ENCODE peak calls at places on chromosome X, in seven cellular contexts. One of them, this sample, is unnamed.

GRCh38 chrX:1442724-1443367 is 9.9 kb downstream of the ASMTL start:
- DNase-seq in dorsolateral prefrontal cortex: no peak
- DNase-seq in T-helper 17 cell: no peak
- DNase-seq in SJSA1: no peak
- DNase-seq in SW 1271: no peak
- DNase-seq in GM04504: no peak
- DNase-seq in head of caudate nucleus: no peak
- DNase-seq in this sample: no peak

GRCh38 chrX:129653985-129654651 is 638 bp downstream of the APLN start:
- DNase-seq in dorsolateral prefrontal cortex: peak
- DNase-seq in T-helper 17 cell: peak
- DNase-seq in SJSA1: no peak
- DNase-seq in SW 1271: no peak
- DNase-seq in GM04504: no peak
- DNase-seq in head of caudate nucleus: no peak
- DNase-seq in this sample: no peak

GRCh38 chrX:99142745-99143144 is 1267.3 kb downstream of the PCDH19 start:
- DNase-seq in dorsolateral prefrontal cortex: no peak
- DNase-seq in T-helper 17 cell: no peak
- DNase-seq in SJSA1: no peak
- DNase-seq in SW 1271: no peak
- DNase-seq in GM04504: no peak
- DNase-seq in head of caudate nucleus: no peak
- DNase-seq in this sample: no peak

GRCh38 chrX:19629541-19629940 is 114.2 kb upstream of the MAP3K15 start:
- DNase-seq in dorsolateral prefrontal cortex: no peak
- DNase-seq in T-helper 17 cell: no peak
- DNase-seq in SJSA1: no peak
- DNase-seq in SW 1271: no peak
- DNase-seq in GM04504: no peak
- DNase-seq in head of caudate nucleus: no peak
- DNase-seq in this sample: no peak

GRCh38 chrX:106894978-106895452 is 8.1 kb downstream of the RIPPLY1 start:
- DNase-seq in dorsolateral prefrontal cortex: no peak
- DNase-seq in T-helper 17 cell: no peak
- DNase-seq in SJSA1: peak
- DNase-seq in SW 1271: peak
- DNase-seq in GM04504: peak
- DNase-seq in head of caudate nucleus: no peak
- DNase-seq in this sample: peak

GRCh38 chrX:29431895-29432294 is 783.5 kb upstream of the MAGEB2 start:
- DNase-seq in dorsolateral prefrontal cortex: no peak
- DNase-seq in T-helper 17 cell: no peak
- DNase-seq in SJSA1: no peak
- DNase-seq in SW 1271: no peak
- DNase-seq in GM04504: no peak
- DNase-seq in head of caudate nucleus: no peak
- DNase-seq in this sample: no peak

GRCh38 chrX:13855689-13856425 is 39.0 kb upstream of the GPM6B start:
- DNase-seq in dorsolateral prefrontal cortex: no peak
- DNase-seq in T-helper 17 cell: no peak
- DNase-seq in SJSA1: no peak
- DNase-seq in SW 1271: no peak
- DNase-seq in GM04504: no peak
- DNase-seq in head of caudate nucleus: no peak
- DNase-seq in this sample: no peak

GRCh38 chrX:35040871-35041270 is 98.3 kb downstream of the FAM47B start:
- DNase-seq in dorsolateral prefrontal cortex: no peak
- DNase-seq in T-helper 17 cell: no peak
- DNase-seq in SJSA1: peak
- DNase-seq in SW 1271: no peak
- DNase-seq in GM04504: no peak
- DNase-seq in head of caudate nucleus: no peak
- DNase-seq in this sample: no peak

GRCh38 chrX:37060999-37061398 is 52.8 kb downstream of the FAM47C start:
- DNase-seq in dorsolateral prefrontal cortex: no peak
- DNase-seq in T-helper 17 cell: no peak
- DNase-seq in SJSA1: peak
- DNase-seq in SW 1271: peak
- DNase-seq in GM04504: peak
- DNase-seq in head of caudate nucleus: no peak
- DNase-seq in this sample: peak

GRCh38 chrX:71111141-71111843 is at the start of gene IL2RG:
- DNase-seq in dorsolateral prefrontal cortex: no peak
- DNase-seq in T-helper 17 cell: peak
- DNase-seq in SJSA1: no peak
- DNase-seq in SW 1271: no peak
- DNase-seq in GM04504: no peak
- DNase-seq in head of caudate nucleus: no peak
- DNase-seq in this sample: no peak

GRCh38 chrX:110421499-110422455 is 63.1 kb downstream of the RTL9 start:
- DNase-seq in dorsolateral prefrontal cortex: no peak
- DNase-seq in T-helper 17 cell: no peak
- DNase-seq in SJSA1: no peak
- DNase-seq in SW 1271: no peak
- DNase-seq in GM04504: no peak
- DNase-seq in head of caudate nucleus: no peak
- DNase-seq in this sample: no peak

GRCh38 chrX:43643201-43643600 is 12.9 kb upstream of the MAOA start:
- DNase-seq in dorsolateral prefrontal cortex: no peak
- DNase-seq in T-helper 17 cell: no peak
- DNase-seq in SJSA1: no peak
- DNase-seq in SW 1271: no peak
- DNase-seq in GM04504: no peak
- DNase-seq in head of caudate nucleus: no peak
- DNase-seq in this sample: no peak

GRCh38 chrX:44474410-44474809 is 68.2 kb downstream of the FUNDC1 start:
- DNase-seq in dorsolateral prefrontal cortex: no peak
- DNase-seq in T-helper 17 cell: no peak
- DNase-seq in SJSA1: no peak
- DNase-seq in SW 1271: no peak
- DNase-seq in GM04504: peak
- DNase-seq in head of caudate nucleus: no peak
- DNase-seq in this sample: no peak

GRCh38 chrX:150155396-150156048 is 207.6 kb upstream of the MAMLD1 start:
- DNase-seq in dorsolateral prefrontal cortex: no peak
- DNase-seq in T-helper 17 cell: no peak
- DNase-seq in SJSA1: peak
- DNase-seq in SW 1271: no peak
- DNase-seq in GM04504: peak
- DNase-seq in head of caudate nucleus: no peak
- DNase-seq in this sample: peak

GRCh38 chrX:13131511-13132137 is 87.2 kb upstream of the FAM9C start:
- DNase-seq in dorsolateral prefrontal cortex: no peak
- DNase-seq in T-helper 17 cell: no peak
- DNase-seq in SJSA1: peak
- DNase-seq in SW 1271: no peak
- DNase-seq in GM04504: no peak
- DNase-seq in head of caudate nucleus: no peak
- DNase-seq in this sample: no peak

GRCh38 chrX:85309717-85310116 is 65.9 kb downstream of the ZNF711 start:
- DNase-seq in dorsolateral prefrontal cortex: no peak
- DNase-seq in T-helper 17 cell: no peak
- DNase-seq in SJSA1: no peak
- DNase-seq in SW 1271: no peak
- DNase-seq in GM04504: no peak
- DNase-seq in head of caudate nucleus: no peak
- DNase-seq in this sample: no peak

GRCh38 chrX:48467331-48467761 is 2.7 kb downstream of the SLC38A5 start:
- DNase-seq in dorsolateral prefrontal cortex: no peak
- DNase-seq in T-helper 17 cell: no peak
- DNase-seq in SJSA1: no peak
- DNase-seq in SW 1271: no peak
- DNase-seq in GM04504: no peak
- DNase-seq in head of caudate nucleus: no peak
- DNase-seq in this sample: no peak

GRCh38 chrX:2614911-2615310 is 76.2 kb upstream of the CD99 start:
- DNase-seq in dorsolateral prefrontal cortex: no peak
- DNase-seq in T-helper 17 cell: no peak
- DNase-seq in SJSA1: peak
- DNase-seq in SW 1271: no peak
- DNase-seq in GM04504: peak
- DNase-seq in head of caudate nucleus: no peak
- DNase-seq in this sample: no peak

GRCh38 chrX:12956704-12957541 is 18.0 kb upstream of the TMSB4X start:
- DNase-seq in dorsolateral prefrontal cortex: no peak
- DNase-seq in T-helper 17 cell: no peak
- DNase-seq in SJSA1: peak
- DNase-seq in SW 1271: peak
- DNase-seq in GM04504: no peak
- DNase-seq in head of caudate nucleus: no peak
- DNase-seq in this sample: no peak

GRCh38 chrX:68060506-68061205 is 372.6 kb downstream of the OPHN1 start:
- DNase-seq in dorsolateral prefrontal cortex: no peak
- DNase-seq in T-helper 17 cell: no peak
- DNase-seq in SJSA1: no peak
- DNase-seq in SW 1271: no peak
- DNase-seq in GM04504: no peak
- DNase-seq in head of caudate nucleus: no peak
- DNase-seq in this sample: no peak

GRCh38 chrX:41837270-41837944 is 85.9 kb downstream of the CASK start:
- DNase-seq in dorsolateral prefrontal cortex: no peak
- DNase-seq in T-helper 17 cell: no peak
- DNase-seq in SJSA1: no peak
- DNase-seq in SW 1271: no peak
- DNase-seq in GM04504: no peak
- DNase-seq in head of caudate nucleus: no peak
- DNase-seq in this sample: no peak

GRCh38 chrX:130170752-130171445 is 863 bp upstream of the RAB33A start:
- DNase-seq in dorsolateral prefrontal cortex: peak
- DNase-seq in T-helper 17 cell: peak
- DNase-seq in SJSA1: no peak
- DNase-seq in SW 1271: no peak
- DNase-seq in GM04504: no peak
- DNase-seq in head of caudate nucleus: peak
- DNase-seq in this sample: no peak

GRCh38 chrX:155148724-155149537 is 67.3 kb upstream of the VBP1 start:
- DNase-seq in dorsolateral prefrontal cortex: no peak
- DNase-seq in T-helper 17 cell: no peak
- DNase-seq in SJSA1: peak
- DNase-seq in SW 1271: no peak
- DNase-seq in GM04504: no peak
- DNase-seq in head of caudate nucleus: no peak
- DNase-seq in this sample: no peak

GRCh38 chrX:50838820-50839600 is 25.0 kb upstream of the SHROOM4 start:
- DNase-seq in dorsolateral prefrontal cortex: no peak
- DNase-seq in T-helper 17 cell: no peak
- DNase-seq in SJSA1: peak
- DNase-seq in SW 1271: no peak
- DNase-seq in GM04504: no peak
- DNase-seq in head of caudate nucleus: no peak
- DNase-seq in this sample: no peak

GRCh38 chrX:40108084-40108958 is 10.6 kb upstream of the BCOR start:
- DNase-seq in dorsolateral prefrontal cortex: no peak
- DNase-seq in T-helper 17 cell: no peak
- DNase-seq in SJSA1: no peak
- DNase-seq in SW 1271: no peak
- DNase-seq in GM04504: no peak
- DNase-seq in head of caudate nucleus: peak
- DNase-seq in this sample: no peak

GRCh38 chrX:9534686-9535085 is 69.8 kb downstream of the TBL1X start:
- DNase-seq in dorsolateral prefrontal cortex: no peak
- DNase-seq in T-helper 17 cell: no peak
- DNase-seq in SJSA1: peak
- DNase-seq in SW 1271: no peak
- DNase-seq in GM04504: no peak
- DNase-seq in head of caudate nucleus: no peak
- DNase-seq in this sample: no peak

GRCh38 chrX:42619068-42619467 is 158.9 kb downstream of the PPP1R2C start:
- DNase-seq in dorsolateral prefrontal cortex: no peak
- DNase-seq in T-helper 17 cell: no peak
- DNase-seq in SJSA1: no peak
- DNase-seq in SW 1271: no peak
- DNase-seq in GM04504: no peak
- DNase-seq in head of caudate nucleus: no peak
- DNase-seq in this sample: no peak

GRCh38 chrX:119605398-119605738 is 856 bp downstream of the NKRF start:
- DNase-seq in dorsolateral prefrontal cortex: no peak
- DNase-seq in T-helper 17 cell: no peak
- DNase-seq in SJSA1: peak
- DNase-seq in SW 1271: no peak
- DNase-seq in GM04504: no peak
- DNase-seq in head of caudate nucleus: no peak
- DNase-seq in this sample: no peak

GRCh38 chrX:135543924-135544323 is 23.5 kb downstream of the INTS6L start:
- DNase-seq in dorsolateral prefrontal cortex: no peak
- DNase-seq in T-helper 17 cell: no peak
- DNase-seq in SJSA1: no peak
- DNase-seq in SW 1271: no peak
- DNase-seq in GM04504: no peak
- DNase-seq in head of caudate nucleus: no peak
- DNase-seq in this sample: no peak

GRCh38 chrX:43964936-43965335 is 8.3 kb downstream of the NDP start:
- DNase-seq in dorsolateral prefrontal cortex: no peak
- DNase-seq in T-helper 17 cell: no peak
- DNase-seq in SJSA1: no peak
- DNase-seq in SW 1271: no peak
- DNase-seq in GM04504: no peak
- DNase-seq in head of caudate nucleus: no peak
- DNase-seq in this sample: no peak

GRCh38 chrX:336227-336626 is 17.6 kb upstream of the GTPBP6 start:
- DNase-seq in dorsolateral prefrontal cortex: no peak
- DNase-seq in T-helper 17 cell: no peak
- DNase-seq in SJSA1: no peak
- DNase-seq in SW 1271: no peak
- DNase-seq in GM04504: no peak
- DNase-seq in head of caudate nucleus: no peak
- DNase-seq in this sample: no peak

GRCh38 chrX:8304668-8305067 is 133.6 kb upstream of the VCX2 start:
- DNase-seq in dorsolateral prefrontal cortex: no peak
- DNase-seq in T-helper 17 cell: no peak
- DNase-seq in SJSA1: no peak
- DNase-seq in SW 1271: no peak
- DNase-seq in GM04504: no peak
- DNase-seq in head of caudate nucleus: no peak
- DNase-seq in this sample: no peak

GRCh38 chrX:106670631-106671030 is 55.9 kb upstream of the RNF128 start:
- DNase-seq in dorsolateral prefrontal cortex: no peak
- DNase-seq in T-helper 17 cell: no peak
- DNase-seq in SJSA1: no peak
- DNase-seq in SW 1271: no peak
- DNase-seq in GM04504: no peak
- DNase-seq in head of caudate nucleus: no peak
- DNase-seq in this sample: no peak

GRCh38 chrX:12372111-12372510 is 233.8 kb downstream of the FRMPD4 start:
- DNase-seq in dorsolateral prefrontal cortex: no peak
- DNase-seq in T-helper 17 cell: no peak
- DNase-seq in SJSA1: no peak
- DNase-seq in SW 1271: no peak
- DNase-seq in GM04504: peak
- DNase-seq in head of caudate nucleus: no peak
- DNase-seq in this sample: no peak

This sample was measured in amniotic stem cell.